ENCODE peak calls at places on chromosomes 11 and 22, in four cellular contexts. Y, M, S and T are unnamed samples.

GRCh38 chr11:110524227-110524626 is 94.5 kb downstream of the FDX1 start:
- DNase-seq in Y (no peak), M (no peak), S (no peak), T (no peak)

GRCh38 chr11:15764948-15765347 is 591.4 kb downstream of the SOX6 start:
- DNase-seq in M (peak), Y (no peak), S (no peak), T (no peak)

GRCh38 chr11:28537822-28538221 is 429.6 kb downstream of the METTL15 start:
- DNase-seq in M (no peak), Y (no peak), S (no peak), T (no peak)

GRCh38 chr11:129973068-129973467 is 29.6 kb downstream of the PRDM10 start:
- DNase-seq in M (no peak), S (peak), Y (peak), T (peak)

GRCh38 chr22:45268167-45268957 is 16.4 kb upstream of the UPK3A start:
- DNase-seq in M (no peak), S (peak), Y (no peak), T (no peak)

GRCh38 chr22:38863531-38864131 is 8.4 kb downstream of the CBX6 start:
- DNase-seq in M (no peak), Y (no peak), S (no peak), T (no peak)

GRCh38 chr11:96925862-96926261 is 536.0 kb downstream of the JRKL start:
- DNase-seq in M (no peak), S (no peak), Y (no peak), T (no peak)

GRCh38 chr22:20131856-20132685 is 467 bp downstream of the ZDHHC8 start:
- DNase-seq in S (no peak), Y (no peak), M (no peak), T (no peak)

GRCh38 chr11:47572715-47573255 is 6.0 kb downstream of the KBTBD4 start:
- DNase-seq in Y (no peak), S (no peak), M (no peak), T (no peak)

GRCh38 chr11:111778047-111778558 is 11.9 kb upstream of the PPP2R1B start:
- DNase-seq in Y (no peak), S (no peak), M (no peak), T (no peak)

GRCh38 chr11:33207408-33207985 is 46.2 kb upstream of the CSTF3 start:
- DNase-seq in M (no peak), S (no peak), Y (no peak), T (no peak)

GRCh38 chr11:78417888-78418583 is 416 bp upstream of the GAB2 start:
- DNase-seq in Y (peak), S (peak), M (peak), T (peak)

GRCh38 chr11:78415338-78415737 is 2.3 kb downstream of the GAB2 start:
- DNase-seq in Y (peak), M (no peak), S (no peak), T (no peak)

GRCh38 chr11:78417175-78417887 is at the start of gene GAB2:
- DNase-seq in Y (no peak), S (no peak), M (no peak), T (no peak)

GRCh38 chr11:78416285-78417174 is 1.1 kb downstream of the GAB2 start:
- DNase-seq in S (peak), M (peak), Y (peak), T (peak)

DNA sequence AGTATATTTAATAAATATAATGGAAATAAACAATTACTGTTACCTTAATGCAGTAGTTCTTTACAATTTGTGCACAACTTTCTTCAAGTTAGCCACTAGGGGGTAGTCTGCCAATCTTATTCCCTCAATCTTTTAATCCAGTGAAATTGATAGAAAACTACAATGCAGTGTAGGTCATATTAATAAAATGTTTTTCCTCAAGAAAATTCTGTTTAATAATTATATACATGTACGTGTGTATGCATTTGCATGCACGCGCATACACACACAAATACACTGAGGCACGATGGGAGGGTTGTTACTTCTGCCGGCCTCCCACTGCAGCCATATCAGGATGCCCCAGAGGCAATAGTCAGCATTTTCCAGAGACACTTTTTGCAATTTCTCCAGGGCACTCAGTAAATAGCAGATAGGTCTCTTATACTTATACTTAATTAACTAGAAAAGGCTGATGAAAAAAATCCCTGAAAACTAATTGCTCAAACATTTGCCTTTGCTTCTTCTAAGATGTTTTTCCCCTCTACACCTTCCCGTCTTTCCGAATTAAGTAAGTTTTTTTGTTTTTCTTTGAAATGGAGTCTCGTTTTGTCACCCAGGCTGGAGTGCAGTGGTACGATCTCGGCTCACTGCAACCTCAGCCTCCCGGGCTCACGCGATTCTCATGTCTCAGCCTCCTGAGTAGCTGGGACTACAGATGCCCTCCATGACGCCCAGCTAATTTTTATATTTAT is 3.1 kb downstream of the GAB2 start:
- DNase-seq in M (no peak), S (peak), Y (no peak), T (no peak)
- TF ChIP-seq CTCF in M (peak), S (no peak), Y (peak), T (peak)

DNA sequence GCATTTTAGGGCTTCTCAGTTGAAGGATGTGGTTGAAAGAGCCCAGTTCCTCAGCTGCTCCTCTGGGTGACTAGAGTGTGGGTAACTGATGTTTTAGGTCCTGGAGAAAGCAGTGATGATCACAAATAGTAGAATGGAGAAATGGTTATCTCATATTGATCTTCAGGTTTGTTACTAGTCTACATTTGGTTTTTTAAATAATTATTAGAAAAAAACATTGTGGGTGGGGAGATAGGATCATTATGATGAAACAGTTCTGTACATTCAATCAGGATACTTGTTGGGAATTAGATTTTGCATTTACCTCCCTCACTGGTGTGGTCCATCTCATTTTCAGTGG is 24.9 kb downstream of the SREBF2 start:
- DNase-seq in S (no peak), Y (no peak), M (no peak), T (no peak)
- TF ChIP-seq CTCF in S (no peak), Y (no peak), M (no peak), T (no peak)

GRCh38 chr11:1486054-1486825 is at the start of gene MOB2:
- DNase-seq in Y (peak), M (peak), S (no peak), T (peak)

GRCh38 chr11:1485504-1485885 is 1.1 kb downstream of the MOB2 start:
- DNase-seq in Y (no peak), S (no peak), M (no peak), T (no peak)

GRCh38 chr11:1483445-1483961 is 3.1 kb downstream of the MOB2 start:
- DNase-seq in M (no peak), S (no peak), Y (no peak), T (no peak)

GRCh38 chr11:1484061-1484671 is 2.4 kb downstream of the MOB2 start:
- DNase-seq in S (no peak), Y (no peak), M (no peak), T (no peak)

DNA sequence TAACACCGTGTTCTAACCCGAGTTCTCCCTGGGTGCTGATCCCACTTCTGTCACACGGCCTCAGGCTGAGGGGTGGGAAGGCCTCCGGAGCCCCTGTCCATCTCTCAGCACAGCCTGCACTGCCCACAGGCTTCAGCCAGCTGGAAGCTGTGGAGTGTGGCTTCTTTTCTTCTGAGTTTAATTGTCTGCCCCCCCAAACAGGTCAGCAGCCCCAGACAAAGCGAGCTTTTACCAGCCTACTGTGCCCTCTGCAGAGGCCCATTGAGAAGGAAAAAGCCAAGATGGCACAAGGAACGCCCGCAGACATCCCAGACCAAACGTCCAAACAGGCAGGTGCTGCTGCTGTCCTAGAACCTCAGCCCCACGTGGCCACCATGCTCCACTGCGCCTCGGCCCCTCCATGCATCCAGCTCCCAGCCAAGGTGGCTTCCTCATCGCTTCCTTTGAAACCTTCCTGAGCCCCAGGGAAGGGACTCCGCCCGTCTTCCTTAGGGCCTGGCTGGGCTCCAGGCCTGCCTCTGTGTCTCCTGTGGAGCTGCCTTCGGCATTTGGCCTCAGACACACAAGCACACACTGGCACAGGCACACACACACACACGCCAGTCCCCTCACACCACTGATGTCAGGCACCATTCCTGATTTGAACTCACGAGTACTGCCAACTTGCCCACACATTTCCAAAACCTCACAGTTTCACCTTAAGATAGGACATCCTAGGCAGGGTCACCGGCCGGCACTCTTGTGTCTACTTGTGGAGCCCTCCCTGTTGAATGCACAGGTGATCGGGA is 1.7 kb downstream of the MOB2 start:
- DNase-seq in M (no peak), S (no peak), Y (no peak), T (no peak)
- TF ChIP-seq CTCF in M (no peak), S (no peak), Y (no peak), T (no peak)

GRCh38 chr11:126310229-126310991 is 6.5 kb downstream of the DCPS start:
- DNase-seq in M (peak), S (peak), Y (peak), T (peak)
- TF ChIP-seq CTCF in M (peak), S (peak), Y (peak), T (peak)